ENCODE peak calls at places on chromosomes 5 and 9, in eight cellular contexts. V is NCI-H1092 treated with DMSO at 0.1 percent for 48 hours, U is MM.1S, G is upper lobe of right lung, N is HEK293T, K is endodermal cell, J is GM13977, X is GDM1. C is an unnamed sample.
A peak's percentile ranks its signal among the peaks of the same experiment; 100 is the strongest.

GRCh38 chr5:115190388-115190787 is 20.7 kb upstream of the TRIM36 start:
- DNase-seq in V (no peak), U (no peak), G (no peak), N (no peak), K (no peak), J (no peak), X (no peak), C (no peak)

GRCh38 chr5:131749138-131749537 is 47.7 kb downstream of the FNIP1 start:
- DNase-seq in V (no peak), U (no peak), G (no peak), N (no peak), K (no peak), J (no peak), X (no peak), C (no peak)

GRCh38 chr9:76610009-76610352 is 151.0 kb downstream of the GCNT1 start:
- DNase-seq in V (no peak), U (no peak), G (peak; percentile 67), N (no peak), K (no peak), J (no peak), X (no peak), C (peak; percentile 82)

GRCh38 chr5:147455321-147455720 is 54.5 kb downstream of the DPYSL3 start:
- DNase-seq in V (no peak), U (peak; percentile 15), G (no peak), N (no peak), K (no peak), J (peak; percentile 50), X (no peak), C (no peak)

GRCh38 chr9:136399176-136400037 is 563 bp downstream of the SNAPC4 start:
- DNase-seq in V (no peak), U (peak; percentile 38), G (no peak), N (peak; percentile 27), K (peak; percentile 60), J (peak; percentile 70), X (no peak), C (no peak)

GRCh38 chr5:124315746-124316415 is 430.6 kb downstream of the ZNF608 start:
- DNase-seq in V (no peak), U (no peak), G (no peak), N (no peak), K (no peak), J (no peak), X (no peak), C (no peak)

GRCh38 chr5:93681432-93681831 is 60.0 kb downstream of the POU5F2 start:
- DNase-seq in V (no peak), U (no peak), G (no peak), N (no peak), K (no peak), J (no peak), X (no peak), C (no peak)

GRCh38 chr9:98365227-98365669 is 109.8 kb upstream of the TBC1D2 start:
- DNase-seq in V (no peak), U (peak; percentile 35), G (no peak), N (no peak), K (peak; percentile 77), J (no peak), X (no peak), C (no peak)

GRCh38 chr5:38719916-38720315 is 125.9 kb upstream of the OSMR start:
- DNase-seq in V (no peak), U (no peak), G (no peak), N (no peak), K (no peak), J (no peak), X (no peak), C (no peak)

GRCh38 chr9:108445431-108446018 is 410.3 kb downstream of the ACTL7B start:
- DNase-seq in V (no peak), U (no peak), G (no peak), N (no peak), K (no peak), J (no peak), X (no peak), C (no peak)

GRCh38 chr9:117461386-117461785 is 46.5 kb upstream of the ASTN2 start:
- DNase-seq in V (no peak), U (no peak), G (no peak), N (no peak), K (no peak), J (no peak), X (no peak), C (no peak)

GRCh38 chr9:118529210-118529609 is 825.0 kb downstream of the TLR4 start:
- DNase-seq in V (no peak), U (no peak), G (no peak), N (no peak), K (no peak), J (no peak), X (peak; percentile 8), C (no peak)

GRCh38 chr5:143938230-143938629 is 126.3 kb downstream of the HMHB1 start:
- DNase-seq in V (no peak), U (no peak), G (no peak), N (no peak), K (no peak), J (no peak), X (no peak), C (no peak)

C was measured in left ventricle myocardium superior.